ENCODE peak calls at places on chromosome 17, in six cellular contexts. One of them, this sample, is unnamed.

GRCh38 chr17:38906429-38907172 is 18.8 kb upstream of the LASP1NB start:
- DNase-seq in stimulated activated CD4-positive, alpha-beta T cell treated with anti-CD3 and anti-CD28 coated beads, Interleukin-4, amount 100 ng/mL, for 1 hour: no peak
- DNase-seq in ureter: no peak
- DNase-seq in NB4: no peak
- DNase-seq in amniotic epithelial cell: peak
- DNase-seq in GM04503: no peak
- DNase-seq in this sample: no peak

GRCh38 chr17:50050431-50051032 is 5.4 kb upstream of the ITGA3 start:
- DNase-seq in ureter: no peak
- DNase-seq in GM04503: no peak
- DNase-seq in NB4: no peak
- DNase-seq in amniotic epithelial cell: no peak
- DNase-seq in stimulated activated CD4-positive, alpha-beta T cell treated with anti-CD3 and anti-CD28 coated beads, Interleukin-4, amount 100 ng/mL, for 1 hour: no peak
- DNase-seq in this sample: no peak

GRCh38 chr17:72569193-72569946 is 448.6 kb downstream of the SOX9 start:
- DNase-seq in amniotic epithelial cell: no peak
- DNase-seq in stimulated activated CD4-positive, alpha-beta T cell treated with anti-CD3 and anti-CD28 coated beads, Interleukin-4, amount 100 ng/mL, for 1 hour: no peak
- DNase-seq in ureter: no peak
- DNase-seq in NB4: no peak
- DNase-seq in GM04503: no peak
- DNase-seq in this sample: no peak

GRCh38 chr17:354651-355556 is 2.3 kb upstream of the RPH3AL start:
- DNase-seq in GM04503: no peak
- DNase-seq in ureter: no peak
- DNase-seq in amniotic epithelial cell: no peak
- DNase-seq in stimulated activated CD4-positive, alpha-beta T cell treated with anti-CD3 and anti-CD28 coated beads, Interleukin-4, amount 100 ng/mL, for 1 hour: no peak
- DNase-seq in NB4: no peak
- DNase-seq in this sample: no peak

GRCh38 chr17:77356690-77357201 is 216.0 kb downstream of the SEC14L1 start:
- DNase-seq in GM04503: no peak
- DNase-seq in NB4: no peak
- DNase-seq in stimulated activated CD4-positive, alpha-beta T cell treated with anti-CD3 and anti-CD28 coated beads, Interleukin-4, amount 100 ng/mL, for 1 hour: no peak
- DNase-seq in amniotic epithelial cell: no peak
- DNase-seq in ureter: peak
- DNase-seq in this sample: no peak

GRCh38 chr17:44522883-44523671 is 19.9 kb upstream of the GPATCH8 start:
- DNase-seq in GM04503: no peak
- DNase-seq in ureter: peak
- DNase-seq in amniotic epithelial cell: peak
- DNase-seq in NB4: peak
- DNase-seq in stimulated activated CD4-positive, alpha-beta T cell treated with anti-CD3 and anti-CD28 coated beads, Interleukin-4, amount 100 ng/mL, for 1 hour: peak
- DNase-seq in this sample: peak

GRCh38 chr17:2094891-2095535 is 40.1 kb downstream of the HIC1 start:
- DNase-seq in amniotic epithelial cell: peak
- DNase-seq in GM04503: no peak
- DNase-seq in NB4: peak
- DNase-seq in ureter: peak
- DNase-seq in stimulated activated CD4-positive, alpha-beta T cell treated with anti-CD3 and anti-CD28 coated beads, Interleukin-4, amount 100 ng/mL, for 1 hour: no peak
- DNase-seq in this sample: peak

GRCh38 chr17:63493411-63493810 is 16.6 kb downstream of the ACE start:
- DNase-seq in amniotic epithelial cell: no peak
- DNase-seq in NB4: no peak
- DNase-seq in ureter: no peak
- DNase-seq in GM04503: no peak
- DNase-seq in stimulated activated CD4-positive, alpha-beta T cell treated with anti-CD3 and anti-CD28 coated beads, Interleukin-4, amount 100 ng/mL, for 1 hour: no peak
- DNase-seq in this sample: no peak

GRCh38 chr17:69560987-69561441 is 146.5 kb downstream of the MAP2K6 start:
- DNase-seq in amniotic epithelial cell: peak
- DNase-seq in stimulated activated CD4-positive, alpha-beta T cell treated with anti-CD3 and anti-CD28 coated beads, Interleukin-4, amount 100 ng/mL, for 1 hour: no peak
- DNase-seq in NB4: no peak
- DNase-seq in GM04503: no peak
- DNase-seq in ureter: peak
- DNase-seq in this sample: no peak

GRCh38 chr17:61695779-61696337 is 104.8 kb upstream of the NACA2 start:
- DNase-seq in ureter: no peak
- DNase-seq in GM04503: no peak
- DNase-seq in NB4: no peak
- DNase-seq in amniotic epithelial cell: no peak
- DNase-seq in stimulated activated CD4-positive, alpha-beta T cell treated with anti-CD3 and anti-CD28 coated beads, Interleukin-4, amount 100 ng/mL, for 1 hour: no peak
- DNase-seq in this sample: no peak

GRCh38 chr17:17506893-17507464 is 10.8 kb upstream of the RASD1 start:
- DNase-seq in ureter: no peak
- DNase-seq in stimulated activated CD4-positive, alpha-beta T cell treated with anti-CD3 and anti-CD28 coated beads, Interleukin-4, amount 100 ng/mL, for 1 hour: no peak
- DNase-seq in amniotic epithelial cell: no peak
- DNase-seq in GM04503: no peak
- DNase-seq in NB4: no peak
- DNase-seq in this sample: no peak

GRCh38 chr17:65627892-65628622 is 66.6 kb upstream of the AXIN2 start:
- DNase-seq in stimulated activated CD4-positive, alpha-beta T cell treated with anti-CD3 and anti-CD28 coated beads, Interleukin-4, amount 100 ng/mL, for 1 hour: no peak
- DNase-seq in amniotic epithelial cell: peak
- DNase-seq in GM04503: peak
- DNase-seq in NB4: no peak
- DNase-seq in ureter: peak
- DNase-seq in this sample: peak

GRCh38 chr17:69326302-69327059 is 452 bp downstream of the ABCA5 start:
- DNase-seq in NB4: peak
- DNase-seq in GM04503: peak
- DNase-seq in ureter: no peak
- DNase-seq in amniotic epithelial cell: peak
- DNase-seq in stimulated activated CD4-positive, alpha-beta T cell treated with anti-CD3 and anti-CD28 coated beads, Interleukin-4, amount 100 ng/mL, for 1 hour: peak
- DNase-seq in this sample: peak

GRCh38 chr17:692116-692515 is 22.5 kb downstream of the VPS53 start:
- DNase-seq in NB4: no peak
- DNase-seq in stimulated activated CD4-positive, alpha-beta T cell treated with anti-CD3 and anti-CD28 coated beads, Interleukin-4, amount 100 ng/mL, for 1 hour: no peak
- DNase-seq in GM04503: peak
- DNase-seq in amniotic epithelial cell: peak
- DNase-seq in ureter: no peak
- DNase-seq in this sample: peak

GRCh38 chr17:28576758-28577465 is at the start of gene ALDOC:
- DNase-seq in NB4: peak
- DNase-seq in amniotic epithelial cell: peak
- DNase-seq in GM04503: peak
- DNase-seq in stimulated activated CD4-positive, alpha-beta T cell treated with anti-CD3 and anti-CD28 coated beads, Interleukin-4, amount 100 ng/mL, for 1 hour: peak
- DNase-seq in ureter: peak
- DNase-seq in this sample: peak

GRCh38 chr17:31299624-31300023 is 2.6 kb upstream of the OMG start:
- DNase-seq in GM04503: no peak
- DNase-seq in NB4: no peak
- DNase-seq in amniotic epithelial cell: no peak
- DNase-seq in stimulated activated CD4-positive, alpha-beta T cell treated with anti-CD3 and anti-CD28 coated beads, Interleukin-4, amount 100 ng/mL, for 1 hour: no peak
- DNase-seq in ureter: no peak
- DNase-seq in this sample: no peak

GRCh38 chr17:42414782-42415409 is 8.2 kb downstream of the CAVIN1 start:
- DNase-seq in NB4: peak
- DNase-seq in amniotic epithelial cell: no peak
- DNase-seq in ureter: no peak
- DNase-seq in stimulated activated CD4-positive, alpha-beta T cell treated with anti-CD3 and anti-CD28 coated beads, Interleukin-4, amount 100 ng/mL, for 1 hour: peak
- DNase-seq in GM04503: no peak
- DNase-seq in this sample: no peak

GRCh38 chr17:61408151-61409041 is 8.8 kb downstream of the TBX2 start:
- DNase-seq in NB4: no peak
- DNase-seq in stimulated activated CD4-positive, alpha-beta T cell treated with anti-CD3 and anti-CD28 coated beads, Interleukin-4, amount 100 ng/mL, for 1 hour: no peak
- DNase-seq in ureter: peak
- DNase-seq in GM04503: no peak
- DNase-seq in amniotic epithelial cell: no peak
- DNase-seq in this sample: no peak

GRCh38 chr17:50949128-50950001 is 83.2 kb upstream of the TOB1 start:
- DNase-seq in NB4: no peak
- DNase-seq in GM04503: no peak
- DNase-seq in stimulated activated CD4-positive, alpha-beta T cell treated with anti-CD3 and anti-CD28 coated beads, Interleukin-4, amount 100 ng/mL, for 1 hour: no peak
- DNase-seq in ureter: no peak
- DNase-seq in amniotic epithelial cell: no peak
- DNase-seq in this sample: no peak

GRCh38 chr17:76438906-76439305 is 14.0 kb downstream of the UBE2O start:
- DNase-seq in ureter: no peak
- DNase-seq in NB4: no peak
- DNase-seq in GM04503: no peak
- DNase-seq in amniotic epithelial cell: no peak
- DNase-seq in stimulated activated CD4-positive, alpha-beta T cell treated with anti-CD3 and anti-CD28 coated beads, Interleukin-4, amount 100 ng/mL, for 1 hour: no peak
- DNase-seq in this sample: peak

GRCh38 chr17:63232565-63233310 is 213.4 kb downstream of the CYB561 start:
- DNase-seq in GM04503: no peak
- DNase-seq in stimulated activated CD4-positive, alpha-beta T cell treated with anti-CD3 and anti-CD28 coated beads, Interleukin-4, amount 100 ng/mL, for 1 hour: no peak
- DNase-seq in ureter: no peak
- DNase-seq in amniotic epithelial cell: no peak
- DNase-seq in NB4: no peak
- DNase-seq in this sample: no peak

GRCh38 chr17:44826123-44826790 is 3.8 kb downstream of the GJC1 start:
- DNase-seq in ureter: no peak
- DNase-seq in stimulated activated CD4-positive, alpha-beta T cell treated with anti-CD3 and anti-CD28 coated beads, Interleukin-4, amount 100 ng/mL, for 1 hour: no peak
- DNase-seq in GM04503: no peak
- DNase-seq in NB4: no peak
- DNase-seq in amniotic epithelial cell: no peak
- DNase-seq in this sample: no peak

GRCh38 chr17:39769974-39770587 is 32.3 kb downstream of the GRB7 start:
- DNase-seq in GM04503: no peak
- DNase-seq in stimulated activated CD4-positive, alpha-beta T cell treated with anti-CD3 and anti-CD28 coated beads, Interleukin-4, amount 100 ng/mL, for 1 hour: peak
- DNase-seq in NB4: no peak
- DNase-seq in ureter: no peak
- DNase-seq in amniotic epithelial cell: no peak
- DNase-seq in this sample: no peak

GRCh38 chr17:33291248-33292183 is 1.6 kb downstream of the ASIC2 start:
- DNase-seq in GM04503: no peak
- DNase-seq in NB4: no peak
- DNase-seq in ureter: no peak
- DNase-seq in stimulated activated CD4-positive, alpha-beta T cell treated with anti-CD3 and anti-CD28 coated beads, Interleukin-4, amount 100 ng/mL, for 1 hour: no peak
- DNase-seq in amniotic epithelial cell: peak
- DNase-seq in this sample: peak

GRCh38 chr17:77070888-77071279 is 69.9 kb upstream of the SEC14L1 start:
- DNase-seq in NB4: no peak
- DNase-seq in GM04503: no peak
- DNase-seq in amniotic epithelial cell: no peak
- DNase-seq in ureter: no peak
- DNase-seq in stimulated activated CD4-positive, alpha-beta T cell treated with anti-CD3 and anti-CD28 coated beads, Interleukin-4, amount 100 ng/mL, for 1 hour: no peak
- DNase-seq in this sample: no peak

GRCh38 chr17:62188713-62189112 is 123.6 kb upstream of the MED13 start:
- DNase-seq in NB4: no peak
- DNase-seq in GM04503: no peak
- DNase-seq in ureter: no peak
- DNase-seq in stimulated activated CD4-positive, alpha-beta T cell treated with anti-CD3 and anti-CD28 coated beads, Interleukin-4, amount 100 ng/mL, for 1 hour: no peak
- DNase-seq in amniotic epithelial cell: peak
- DNase-seq in this sample: peak

GRCh38 chr17:48752399-48753288 is 24.1 kb upstream of the HOXB13 start:
- DNase-seq in GM04503: no peak
- DNase-seq in ureter: no peak
- DNase-seq in NB4: no peak
- DNase-seq in stimulated activated CD4-positive, alpha-beta T cell treated with anti-CD3 and anti-CD28 coated beads, Interleukin-4, amount 100 ng/mL, for 1 hour: no peak
- DNase-seq in amniotic epithelial cell: no peak
- DNase-seq in this sample: no peak

GRCh38 chr17:72587773-72588511 is 467.1 kb downstream of the SOX9 start:
- DNase-seq in GM04503: no peak
- DNase-seq in amniotic epithelial cell: no peak
- DNase-seq in NB4: peak
- DNase-seq in stimulated activated CD4-positive, alpha-beta T cell treated with anti-CD3 and anti-CD28 coated beads, Interleukin-4, amount 100 ng/mL, for 1 hour: no peak
- DNase-seq in ureter: no peak
- DNase-seq in this sample: peak

GRCh38 chr17:6239237-6239798 is 169.1 kb downstream of the WSCD1 start:
- DNase-seq in GM04503: no peak
- DNase-seq in amniotic epithelial cell: no peak
- DNase-seq in NB4: no peak
- DNase-seq in stimulated activated CD4-positive, alpha-beta T cell treated with anti-CD3 and anti-CD28 coated beads, Interleukin-4, amount 100 ng/mL, for 1 hour: no peak
- DNase-seq in ureter: no peak
- DNase-seq in this sample: no peak

GRCh38 chr17:80818871-80819270 is 172.8 kb upstream of the CHMP6 start:
- DNase-seq in stimulated activated CD4-positive, alpha-beta T cell treated with anti-CD3 and anti-CD28 coated beads, Interleukin-4, amount 100 ng/mL, for 1 hour: no peak
- DNase-seq in NB4: no peak
- DNase-seq in ureter: no peak
- DNase-seq in amniotic epithelial cell: no peak
- DNase-seq in GM04503: no peak
- DNase-seq in this sample: no peak

GRCh38 chr17:42023524-42024349 is 3.8 kb downstream of the NKIRAS2 start:
- DNase-seq in ureter: no peak
- DNase-seq in amniotic epithelial cell: peak
- DNase-seq in GM04503: no peak
- DNase-seq in NB4: peak
- DNase-seq in stimulated activated CD4-positive, alpha-beta T cell treated with anti-CD3 and anti-CD28 coated beads, Interleukin-4, amount 100 ng/mL, for 1 hour: no peak
- DNase-seq in this sample: no peak

GRCh38 chr17:66483946-66484345 is 181.5 kb downstream of the PRKCA start:
- DNase-seq in stimulated activated CD4-positive, alpha-beta T cell treated with anti-CD3 and anti-CD28 coated beads, Interleukin-4, amount 100 ng/mL, for 1 hour: no peak
- DNase-seq in GM04503: no peak
- DNase-seq in ureter: no peak
- DNase-seq in NB4: no peak
- DNase-seq in amniotic epithelial cell: no peak
- DNase-seq in this sample: no peak

GRCh38 chr17:27834571-27834970 is 34.2 kb upstream of the NOS2 start:
- DNase-seq in ureter: no peak
- DNase-seq in GM04503: no peak
- DNase-seq in stimulated activated CD4-positive, alpha-beta T cell treated with anti-CD3 and anti-CD28 coated beads, Interleukin-4, amount 100 ng/mL, for 1 hour: no peak
- DNase-seq in NB4: no peak
- DNase-seq in amniotic epithelial cell: no peak
- DNase-seq in this sample: no peak

GRCh38 chr17:43548689-43549379 is 2.7 kb upstream of the ETV4 start:
- DNase-seq in amniotic epithelial cell: no peak
- DNase-seq in NB4: no peak
- DNase-seq in ureter: no peak
- DNase-seq in stimulated activated CD4-positive, alpha-beta T cell treated with anti-CD3 and anti-CD28 coated beads, Interleukin-4, amount 100 ng/mL, for 1 hour: no peak
- DNase-seq in GM04503: no peak
- DNase-seq in this sample: no peak

GRCh38 chr17:80899402-80900268 is 92.0 kb upstream of the CHMP6 start:
- DNase-seq in ureter: no peak
- DNase-seq in GM04503: no peak
- DNase-seq in amniotic epithelial cell: peak
- DNase-seq in NB4: peak
- DNase-seq in stimulated activated CD4-positive, alpha-beta T cell treated with anti-CD3 and anti-CD28 coated beads, Interleukin-4, amount 100 ng/mL, for 1 hour: peak
- DNase-seq in this sample: peak

GRCh38 chr17:42221886-42222745 is 27.8 kb upstream of the GHDC start:
- DNase-seq in ureter: no peak
- DNase-seq in NB4: peak
- DNase-seq in stimulated activated CD4-positive, alpha-beta T cell treated with anti-CD3 and anti-CD28 coated beads, Interleukin-4, amount 100 ng/mL, for 1 hour: peak
- DNase-seq in GM04503: no peak
- DNase-seq in amniotic epithelial cell: peak
- DNase-seq in this sample: peak

GRCh38 chr17:1710807-1711553 is 803 bp upstream of the TLCD2 start:
- DNase-seq in stimulated activated CD4-positive, alpha-beta T cell treated with anti-CD3 and anti-CD28 coated beads, Interleukin-4, amount 100 ng/mL, for 1 hour: no peak
- DNase-seq in NB4: no peak
- DNase-seq in amniotic epithelial cell: no peak
- DNase-seq in GM04503: no peak
- DNase-seq in ureter: peak
- DNase-seq in this sample: no peak

GRCh38 chr17:56771975-56772374 is 61.7 kb downstream of the C17orf67 start:
- DNase-seq in NB4: no peak
- DNase-seq in stimulated activated CD4-positive, alpha-beta T cell treated with anti-CD3 and anti-CD28 coated beads, Interleukin-4, amount 100 ng/mL, for 1 hour: no peak
- DNase-seq in amniotic epithelial cell: no peak
- DNase-seq in ureter: no peak
- DNase-seq in GM04503: no peak
- DNase-seq in this sample: no peak